ENCODE peak calls at places on chromosomes 3 and 15, in five cellular contexts. One of them, this sample, is unnamed.
A peak's percentile ranks its signal among the peaks of the same experiment; 100 is the strongest.

GRCh38 chr3:133474251-133474801 is 74.5 kb downstream of the BFSP2 start:
- DNase-seq in iPS-NIHi11: no peak
- DNase-seq in anterior cingulate cortex: no peak
- DNase-seq in T-helper 2 cell: no peak
- DNase-seq in GM03348: peak; percentile 49
- DNase-seq in this sample: no peak

GRCh38 chr3:41683666-41684350 is 278.1 kb downstream of the ULK4 start:
- DNase-seq in T-helper 2 cell: no peak
- DNase-seq in GM03348: peak; percentile 14
- DNase-seq in iPS-NIHi11: no peak
- DNase-seq in anterior cingulate cortex: no peak
- DNase-seq in this sample: no peak

GRCh38 chr3:26350853-26351252 is 271.7 kb upstream of the LRRC3B start:
- DNase-seq in anterior cingulate cortex: no peak
- DNase-seq in GM03348: no peak
- DNase-seq in iPS-NIHi11: no peak
- DNase-seq in T-helper 2 cell: no peak
- DNase-seq in this sample: no peak

GRCh38 chr3:107543666-107544065 is 20.9 kb downstream of the BBX start:
- DNase-seq in anterior cingulate cortex: no peak
- DNase-seq in GM03348: no peak
- DNase-seq in iPS-NIHi11: no peak
- DNase-seq in T-helper 2 cell: no peak
- DNase-seq in this sample: no peak

GRCh38 chr15:66072616-66073361 is 180.8 kb downstream of the MEGF11 start:
- DNase-seq in T-helper 2 cell: no peak
- DNase-seq in anterior cingulate cortex: no peak
- DNase-seq in GM03348: no peak
- DNase-seq in iPS-NIHi11: no peak
- DNase-seq in this sample: no peak

GRCh38 chr3:169772951-169773816 is at the start of gene MYNN:
- DNase-seq in anterior cingulate cortex: peak; percentile 86
- DNase-seq in GM03348: peak; percentile 87
- DNase-seq in T-helper 2 cell: peak; percentile 89
- DNase-seq in iPS-NIHi11: peak; percentile 84
- DNase-seq in this sample: peak; percentile 89

GRCh38 chr3:66472313-66473134 is 28.3 kb downstream of the LRIG1 start:
- DNase-seq in GM03348: peak; percentile 33
- DNase-seq in T-helper 2 cell: peak; percentile 22
- DNase-seq in anterior cingulate cortex: no peak
- DNase-seq in iPS-NIHi11: no peak
- DNase-seq in this sample: peak; percentile 45

GRCh38 chr15:60137711-60138396 is 133.7 kb downstream of the FOXB1 start:
- DNase-seq in T-helper 2 cell: no peak
- DNase-seq in GM03348: peak; percentile 27
- DNase-seq in iPS-NIHi11: no peak
- DNase-seq in anterior cingulate cortex: no peak
- DNase-seq in this sample: no peak

GRCh38 chr15:87874896-87875661 is 381.5 kb downstream of the NTRK3 start:
- DNase-seq in iPS-NIHi11: peak; percentile 22
- DNase-seq in T-helper 2 cell: no peak
- DNase-seq in GM03348: peak; percentile 46
- DNase-seq in anterior cingulate cortex: peak; percentile 26
- DNase-seq in this sample: no peak

GRCh38 chr3:139557041-139557440 is 17.5 kb upstream of the RBP1 start:
- DNase-seq in anterior cingulate cortex: no peak
- DNase-seq in iPS-NIHi11: no peak
- DNase-seq in T-helper 2 cell: no peak
- DNase-seq in GM03348: no peak
- DNase-seq in this sample: no peak

GRCh38 chr3:98612996-98613517 is 19.6 kb upstream of the CPOX start:
- DNase-seq in GM03348: no peak
- DNase-seq in iPS-NIHi11: no peak
- DNase-seq in T-helper 2 cell: no peak
- DNase-seq in anterior cingulate cortex: no peak
- DNase-seq in this sample: no peak

GRCh38 chr3:53630547-53630946 is 136.1 kb downstream of the CACNA1D start:
- DNase-seq in iPS-NIHi11: no peak
- DNase-seq in anterior cingulate cortex: no peak
- DNase-seq in T-helper 2 cell: no peak
- DNase-seq in GM03348: no peak
- DNase-seq in this sample: no peak

GRCh38 chr3:147930417-147930816 is 521.3 kb downstream of the ZIC1 start:
- DNase-seq in iPS-NIHi11: no peak
- DNase-seq in T-helper 2 cell: no peak
- DNase-seq in GM03348: peak; percentile 37
- DNase-seq in anterior cingulate cortex: no peak
- DNase-seq in this sample: no peak

GRCh38 chr15:88440021-88440420 is 27.2 kb downstream of the MRPL46 start:
- DNase-seq in anterior cingulate cortex: no peak
- DNase-seq in GM03348: peak; percentile 29
- DNase-seq in iPS-NIHi11: no peak
- DNase-seq in T-helper 2 cell: no peak
- DNase-seq in this sample: no peak

GRCh38 chr3:32095431-32095830 is 11.0 kb upstream of the GPD1L start:
- DNase-seq in anterior cingulate cortex: no peak
- DNase-seq in iPS-NIHi11: no peak
- DNase-seq in GM03348: no peak
- DNase-seq in T-helper 2 cell: no peak
- DNase-seq in this sample: no peak

GRCh38 chr3:123605789-123606234 is 21.0 kb upstream of the HACD2 start:
- DNase-seq in iPS-NIHi11: peak; percentile 37
- DNase-seq in T-helper 2 cell: no peak
- DNase-seq in GM03348: no peak
- DNase-seq in anterior cingulate cortex: no peak
- DNase-seq in this sample: no peak

GRCh38 chr3:170038434-170039110 is 777 bp downstream of the GPR160 start:
- DNase-seq in anterior cingulate cortex: no peak
- DNase-seq in iPS-NIHi11: peak; percentile 66
- DNase-seq in GM03348: no peak
- DNase-seq in T-helper 2 cell: no peak
- DNase-seq in this sample: peak; percentile 7

GRCh38 chr3:38117163-38117716 is 19.7 kb downstream of the ACAA1 start:
- DNase-seq in iPS-NIHi11: no peak
- DNase-seq in T-helper 2 cell: no peak
- DNase-seq in anterior cingulate cortex: no peak
- DNase-seq in GM03348: no peak
- DNase-seq in this sample: no peak

GRCh38 chr3:72238341-72238740 is 453.4 kb upstream of the PROK2 start:
- DNase-seq in anterior cingulate cortex: no peak
- DNase-seq in T-helper 2 cell: no peak
- DNase-seq in GM03348: peak; percentile 45
- DNase-seq in iPS-NIHi11: no peak
- DNase-seq in this sample: no peak

GRCh38 chr3:81105761-81106160 is 655.7 kb downstream of the GBE1 start:
- DNase-seq in T-helper 2 cell: no peak
- DNase-seq in iPS-NIHi11: no peak
- DNase-seq in GM03348: no peak
- DNase-seq in anterior cingulate cortex: no peak
- DNase-seq in this sample: no peak

GRCh38 chr3:122890077-122890484 is 95.2 kb downstream of the SLC49A4 start:
- DNase-seq in anterior cingulate cortex: peak; percentile 32
- DNase-seq in iPS-NIHi11: peak; percentile 76
- DNase-seq in GM03348: peak; percentile 81
- DNase-seq in T-helper 2 cell: no peak
- DNase-seq in this sample: no peak

GRCh38 chr3:149964296-149964695 is 6.4 kb downstream of the PFN2 start:
- DNase-seq in iPS-NIHi11: no peak
- DNase-seq in T-helper 2 cell: no peak
- DNase-seq in GM03348: peak; percentile 39
- DNase-seq in anterior cingulate cortex: peak; percentile 14
- DNase-seq in this sample: no peak

GRCh38 chr15:72865486-72865885 is 81.9 kb upstream of the ADPGK start:
- DNase-seq in anterior cingulate cortex: no peak
- DNase-seq in GM03348: no peak
- DNase-seq in T-helper 2 cell: no peak
- DNase-seq in iPS-NIHi11: no peak
- DNase-seq in this sample: no peak

GRCh38 chr3:32817195-32817560 is 619 bp upstream of the TRIM71 start:
- DNase-seq in anterior cingulate cortex: no peak
- DNase-seq in T-helper 2 cell: no peak
- DNase-seq in iPS-NIHi11: peak; percentile 53
- DNase-seq in GM03348: peak; percentile 30
- DNase-seq in this sample: no peak

GRCh38 chr3:45711936-45712335 is 22.7 kb downstream of the SACM1L start:
- DNase-seq in T-helper 2 cell: no peak
- DNase-seq in iPS-NIHi11: no peak
- DNase-seq in GM03348: no peak
- DNase-seq in anterior cingulate cortex: no peak
- DNase-seq in this sample: no peak

GRCh38 chr15:100008258-100008657 is 275.0 kb upstream of the LYSMD4 start:
- DNase-seq in iPS-NIHi11: no peak
- DNase-seq in anterior cingulate cortex: no peak
- DNase-seq in T-helper 2 cell: no peak
- DNase-seq in GM03348: no peak
- DNase-seq in this sample: no peak

GRCh38 chr15:60526127-60526616 is 47.2 kb upstream of the ICE2 start:
- DNase-seq in GM03348: no peak
- DNase-seq in T-helper 2 cell: no peak
- DNase-seq in anterior cingulate cortex: no peak
- DNase-seq in iPS-NIHi11: no peak
- DNase-seq in this sample: no peak

GRCh38 chr15:34791701-34792100 is 3.6 kb downstream of the ACTC1 start:
- DNase-seq in anterior cingulate cortex: no peak
- DNase-seq in T-helper 2 cell: no peak
- DNase-seq in GM03348: no peak
- DNase-seq in iPS-NIHi11: no peak
- DNase-seq in this sample: no peak

GRCh38 chr15:64906402-64906801 is 5.3 kb upstream of the ANKDD1A start:
- DNase-seq in GM03348: no peak
- DNase-seq in iPS-NIHi11: no peak
- DNase-seq in T-helper 2 cell: no peak
- DNase-seq in anterior cingulate cortex: no peak
- DNase-seq in this sample: no peak

GRCh38 chr3:51974963-51975856 is at the start of gene ABHD14A:
- DNase-seq in iPS-NIHi11: peak; percentile 90
- DNase-seq in anterior cingulate cortex: peak; percentile 58
- DNase-seq in GM03348: peak; percentile 95
- DNase-seq in T-helper 2 cell: peak; percentile 58
- DNase-seq in this sample: peak; percentile 61

GRCh38 chr3:49876567-49876966 is 6.9 kb upstream of the CAMKV start:
- DNase-seq in GM03348: no peak
- DNase-seq in T-helper 2 cell: no peak
- DNase-seq in anterior cingulate cortex: no peak
- DNase-seq in iPS-NIHi11: no peak
- DNase-seq in this sample: no peak

GRCh38 chr3:107208796-107209195 is 168.4 kb upstream of the CCDC54 start:
- DNase-seq in iPS-NIHi11: no peak
- DNase-seq in T-helper 2 cell: no peak
- DNase-seq in GM03348: no peak
- DNase-seq in anterior cingulate cortex: no peak
- DNase-seq in this sample: no peak

GRCh38 chr3:139506792-139507191 is 30.5 kb upstream of the RBP2 start:
- DNase-seq in iPS-NIHi11: no peak
- DNase-seq in T-helper 2 cell: no peak
- DNase-seq in anterior cingulate cortex: no peak
- DNase-seq in GM03348: no peak
- DNase-seq in this sample: no peak

GRCh38 chr3:116394365-116394764 is 50.9 kb downstream of the LSAMP start:
- DNase-seq in anterior cingulate cortex: no peak
- DNase-seq in T-helper 2 cell: no peak
- DNase-seq in GM03348: no peak
- DNase-seq in iPS-NIHi11: no peak
- DNase-seq in this sample: no peak

GRCh38 chr3:119810018-119810435 is 28.1 kb downstream of the NR1I2 start:
- DNase-seq in GM03348: peak; percentile 67
- DNase-seq in anterior cingulate cortex: no peak
- DNase-seq in iPS-NIHi11: peak; percentile 58
- DNase-seq in T-helper 2 cell: peak; percentile 45
- DNase-seq in this sample: peak; percentile 57

GRCh38 chr3:53161820-53162671 is 1.0 kb downstream of the PRKCD start:
- DNase-seq in GM03348: peak; percentile 79
- DNase-seq in iPS-NIHi11: peak; percentile 70
- DNase-seq in anterior cingulate cortex: no peak
- DNase-seq in T-helper 2 cell: peak; percentile 17
- DNase-seq in this sample: peak; percentile 56